ENCODE peak calls at places on chromosomes 6 and 20, in four cellular contexts. Z is osteocyte, O is NCI-H1092 treated with DMSO at 0.1 percent for 48 hours, G is NAMALWA. D is an unnamed sample.
A peak's percentile ranks its signal among the peaks of the same experiment; 100 is the strongest.

GRCh38 chr6:149216459-149216858 is 101.1 kb upstream of the TAB2 start:
- DNase-seq in O (no peak), Z (no peak), G (no peak), D (no peak)

GRCh38 chr6:11328613-11329247 is 96.3 kb upstream of the NEDD9 start:
- DNase-seq in Z (no peak), O (no peak), G (no peak), D (no peak)

GRCh38 chr6:135044639-135045038 is 10.0 kb downstream of the HBS1L start:
- DNase-seq in G (peak; percentile 47), Z (no peak), O (no peak), D (no peak)

GRCh38 chr20:63735859-63736718 is at the start of gene LIME1:
- DNase-seq in O (no peak), G (peak; percentile 88), Z (no peak), D (peak; percentile 92)

GRCh38 chr6:35148167-35148741 is 7.1 kb upstream of the TCP11 start:
- DNase-seq in Z (peak; percentile 46), G (no peak), O (no peak), D (no peak)

GRCh38 chr6:123338394-123338793 is 298.4 kb downstream of the TRDN start:
- DNase-seq in G (no peak), O (peak; percentile 5), Z (no peak), D (no peak)

GRCh38 chr20:63134201-63134612 is 81.7 kb downstream of the YTHDF1 start:
- DNase-seq in O (no peak), Z (no peak), G (peak; percentile 74), D (peak; percentile 85)

GRCh38 chr6:30463651-30464618 is 25.4 kb upstream of the HLA-E start:
- DNase-seq in G (peak; percentile 53), Z (no peak), O (no peak), D (no peak)

GRCh38 chr6:167906899-167907298 is 80.2 kb downstream of the AFDN start:
- DNase-seq in G (no peak), Z (no peak), O (peak; percentile 69), D (no peak)

GRCh38 chr6:129679250-129679649 is 30.7 kb downstream of the ARHGAP18 start:
- DNase-seq in Z (no peak), O (no peak), G (no peak), D (no peak)

GRCh38 chr20:63696311-63696627 is 183 bp upstream of the TNFRSF6B start:
- DNase-seq in G (peak; percentile 57), O (no peak), Z (no peak), D (no peak)

GRCh38 chr6:42200035-42200434 is 5.3 kb upstream of the GUCA1B start:
- DNase-seq in Z (no peak), O (peak; percentile 59), G (no peak), D (no peak)

GRCh38 chr6:119207973-119208725 is 129.7 kb upstream of the FAM184A start:
- DNase-seq in O (no peak), Z (no peak), G (no peak), D (no peak)

GRCh38 chr20:25082498-25082873 is 545 bp upstream of the VSX1 start:
- DNase-seq in Z (peak; percentile 62), O (no peak), G (no peak), D (no peak)

GRCh38 chr6:313917-314316 is 21.6 kb downstream of the DUSP22 start:
- DNase-seq in G (no peak), Z (no peak), O (no peak), D (no peak)

GRCh38 chr20:46348231-46348803 is 40.0 kb upstream of the CDH22 start:
- DNase-seq in Z (no peak), O (no peak), G (no peak), D (no peak)

GRCh38 chr20:56628015-56628872 is 862 bp upstream of the TFAP2C start:
- DNase-seq in O (no peak), Z (peak; percentile 86), G (no peak), D (no peak)

GRCh38 chr20:32470025-32470861 is 112.1 kb downstream of the ASXL1 start:
- DNase-seq in Z (no peak), O (peak; percentile 11), G (peak; percentile 65), D (peak; percentile 94)

GRCh38 chr6:153024401-153025017 is 22.0 kb upstream of the MTRF1L start:
- DNase-seq in G (peak; percentile 85), O (peak; percentile 50), Z (no peak), D (no peak)

GRCh38 chr6:29628419-29629281 is 4.3 kb downstream of the GABBR1 start:
- DNase-seq in O (peak; percentile 56), Z (peak; percentile 92), G (peak; percentile 71), D (no peak)

GRCh38 chr6:34341481-34341971 is 50.9 kb downstream of the NUDT3 start:
- DNase-seq in Z (no peak), G (no peak), O (no peak), D (no peak)

D was measured in chondrocyte.